ENCODE peak calls at places on chromosomes 12 and 14, in five cellular contexts. F, L, W, B and R are unnamed samples.
A peak's percentile ranks its signal among the peaks of the same experiment; 100 is the strongest.

GRCh38 chr12:116015525-116015924 is 262.0 kb downstream of the MED13L start:
- DNase-seq in B (peak; percentile 64), F (no peak), W (peak; percentile 74), L (no peak), R (peak; percentile 77)

GRCh38 chr14:54435500-54435981 is 5.6 kb downstream of the CNIH1 start:
- DNase-seq in L (no peak), B (no peak), W (peak; percentile 94), F (no peak), R (peak; percentile 81)

GRCh38 chr14:100840286-100840685 is 14.4 kb downstream of the MEG3 start:
- DNase-seq in B (no peak), W (no peak), F (no peak), L (no peak), R (no peak)

GRCh38 chr14:67674480-67675218 is at the start of gene VTI1B:
- DNase-seq in B (peak; percentile 90), L (peak; percentile 84), W (peak; percentile 68), F (peak; percentile 74), R (peak; percentile 91)

GRCh38 chr14:63178912-63179311 is 25.3 kb upstream of the RHOJ start:
- DNase-seq in B (no peak), L (no peak), F (no peak), W (peak; percentile 90), R (peak; percentile 80)

GRCh38 chr12:124469193-124469888 is 98.1 kb downstream of the NCOR2 start:
- DNase-seq in W (no peak), B (no peak), F (no peak), L (peak; percentile 13), R (peak; percentile 43)

GRCh38 chr12:56315626-56316473 is at the start of gene CNPY2:
- DNase-seq in B (peak; percentile 97), L (peak; percentile 94), F (peak; percentile 94), W (peak; percentile 96), R (peak; percentile 97)

GRCh38 chr12:124474709-124475108 is 92.7 kb downstream of the NCOR2 start:
- DNase-seq in B (no peak), W (no peak), L (peak; percentile 77), F (no peak), R (peak; percentile 20)

GRCh38 chr12:49920241-49920914 is 16.7 kb upstream of the FAIM2 start:
- DNase-seq in F (no peak), B (no peak), W (peak; percentile 86), L (no peak), R (peak; percentile 81)

GRCh38 chr12:95169368-95169767 is 47.9 kb downstream of the FGD6 start:
- DNase-seq in W (peak; percentile 67), B (no peak), L (no peak), F (no peak), R (peak; percentile 75)

GRCh38 chr14:57382283-57382682 is 8.1 kb upstream of the NAA30 start:
- DNase-seq in W (peak; percentile 77), L (no peak), B (no peak), F (no peak), R (peak; percentile 94)

GRCh38 chr12:108921946-108922345 is 42.1 kb downstream of the DAO start:
- DNase-seq in L (no peak), B (no peak), W (no peak), F (no peak), R (no peak)

GRCh38 chr12:47808049-47808448 is 11.7 kb downstream of the HDAC7 start:
- DNase-seq in F (peak; percentile 69), L (peak; percentile 52), B (peak; percentile 67), W (no peak), R (peak; percentile 59)

GRCh38 chr12:101414533-101415119 is 7.1 kb upstream of the ARL1 start:
- DNase-seq in W (peak; percentile 75), F (no peak), B (peak; percentile 60), L (no peak), R (peak; percentile 76)

GRCh38 chr14:103260629-103261124 is 73.4 kb upstream of the EIF5 start:
- DNase-seq in L (peak; percentile 36), B (no peak), F (no peak), W (peak; percentile 81), R (peak; percentile 75)

GRCh38 chr14:104563742-104564615 is 15.6 kb upstream of the C14orf180 start:
- DNase-seq in F (peak; percentile 60), W (peak; percentile 17), L (peak; percentile 77), B (peak; percentile 80), R (peak; percentile 63)

GRCh38 chr14:24055971-24056799 is 4.4 kb downstream of the CARMIL3 start:
- DNase-seq in B (no peak), F (no peak), W (no peak), L (no peak), R (no peak)

GRCh38 chr14:97634786-97635185 is 837.6 kb downstream of the VRK1 start:
- DNase-seq in W (no peak), B (no peak), F (no peak), L (no peak), R (peak; percentile 23)

GRCh38 chr12:102917026-102917787 is at the start of gene PAH:
- DNase-seq in W (no peak), F (no peak), L (no peak), B (peak; percentile 7), R (no peak)

GRCh38 chr12:102406033-102406584 is 74.3 kb downstream of the IGF1 start:
- DNase-seq in B (no peak), L (peak; percentile 17), F (no peak), W (peak; percentile 6), R (peak; percentile 6)

GRCh38 chr12:100186071-100186470 is 14.5 kb upstream of the ACTR6 start:
- DNase-seq in F (no peak), W (peak; percentile 17), L (no peak), B (no peak), R (peak; percentile 31)

GRCh38 chr12:2648406-2648805 is 146.4 kb upstream of the FKBP4 start:
- DNase-seq in B (no peak), L (no peak), W (no peak), F (no peak), R (no peak)

GRCh38 chr12:59431266-59431665 is 164.6 kb upstream of the SLC16A7 start:
- DNase-seq in B (no peak), W (peak; percentile 40), F (no peak), L (no peak), R (peak; percentile 39)